ENCODE peak calls at places on chromosomes 3 and 15, in nine cellular contexts. C is OCI-LY7, X is GM20000, E is A549, O is astrocyte of the spinal cord, D is body of pancreas, B is sigmoid colon, Q is neural crest cell, V is glutamatergic neuron. H is an unnamed sample.

GRCh38 chr15:79102595-79102994 is 12.0 kb upstream of the RASGRF1 start:
- DNase-seq in O (no peak), C (no peak), D (no peak), B (no peak), X (no peak), E (no peak), V (no peak), Q (no peak), H (no peak)

GRCh38 chr3:158659454-158660237 is 12.8 kb downstream of the LXN start:
- DNase-seq in O (peak), X (peak), E (peak), C (peak), Q (peak), B (peak), V (peak), D (peak), H (peak)

GRCh38 chr3:16503191-16503776 is 10.2 kb downstream of the RFTN1 start:
- DNase-seq in B (no peak), X (no peak), E (no peak), D (no peak), Q (no peak), C (no peak), V (no peak), O (no peak), H (no peak)

GRCh38 chr15:67033012-67033411 is 32.4 kb upstream of the SMAD3 start:
- DNase-seq in B (no peak), X (no peak), C (no peak), D (no peak), V (no peak), Q (no peak), O (no peak), E (no peak), H (no peak)

GRCh38 chr3:126342211-126342610 is 15.0 kb downstream of the KLF15 start:
- DNase-seq in O (no peak), E (no peak), X (no peak), Q (no peak), B (no peak), V (peak), D (no peak), C (no peak), H (no peak)

GRCh38 chr15:98682992-98683701 is 34.8 kb downstream of the IGF1R start:
- DNase-seq in E (no peak), V (no peak), Q (no peak), B (no peak), X (no peak), D (no peak), O (no peak), C (no peak), H (no peak)

GRCh38 chr3:142724682-142725351 is 983 bp downstream of the TRPC1 start:
- DNase-seq in D (peak), Q (no peak), V (peak), X (peak), B (peak), O (peak), E (peak), C (no peak), H (no peak)

GRCh38 chr3:126394179-126394976 is at the start of gene CFAP100:
- DNase-seq in D (peak), V (peak), E (no peak), C (no peak), Q (peak), X (no peak), O (peak), B (peak), H (no peak)

GRCh38 chr15:78879517-78880241 is 7.0 kb downstream of the MORF4L1 start:
- DNase-seq in D (no peak), O (no peak), X (no peak), Q (no peak), V (no peak), C (no peak), B (no peak), E (no peak), H (no peak)

GRCh38 chr15:28881170-28881569 is 4.6 kb upstream of the APBA2 start:
- DNase-seq in D (no peak), C (no peak), X (no peak), E (no peak), B (no peak), Q (no peak), V (no peak), O (peak), H (no peak)
- TF ChIP-seq CTCF in D (no peak), C (no peak), X (no peak), E (peak), B (no peak), Q (no peak), V (no peak), O (peak), H (no peak)

DNA sequence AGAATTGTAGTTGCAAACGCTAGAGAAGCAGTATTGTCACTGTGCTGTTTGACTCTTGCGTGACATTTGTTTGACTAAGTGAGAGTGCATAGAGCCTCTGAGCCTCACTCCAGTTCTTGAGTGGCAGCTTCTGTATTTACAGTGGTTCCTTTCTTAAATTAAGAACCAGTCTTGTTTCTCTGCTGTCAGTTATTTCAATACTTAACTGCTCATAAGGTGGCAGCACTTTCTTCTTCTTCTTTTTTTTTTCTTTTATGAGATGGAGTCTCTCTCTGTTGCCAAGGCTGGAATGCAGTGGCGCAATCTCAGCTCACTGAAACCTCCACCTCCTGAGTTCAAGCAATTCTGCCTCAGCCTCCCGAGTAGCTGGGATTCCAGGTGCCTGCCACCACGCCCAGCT is 372.1 kb downstream of the LPP start:
- DNase-seq in X (no peak), B (peak), Q (no peak), O (no peak), C (no peak), E (no peak), V (no peak), D (no peak), H (no peak)
- TF ChIP-seq CTCF in X (no peak), B (no peak), Q (no peak), O (no peak), C (peak), E (no peak), V (no peak), D (no peak), H (no peak)

DNA sequence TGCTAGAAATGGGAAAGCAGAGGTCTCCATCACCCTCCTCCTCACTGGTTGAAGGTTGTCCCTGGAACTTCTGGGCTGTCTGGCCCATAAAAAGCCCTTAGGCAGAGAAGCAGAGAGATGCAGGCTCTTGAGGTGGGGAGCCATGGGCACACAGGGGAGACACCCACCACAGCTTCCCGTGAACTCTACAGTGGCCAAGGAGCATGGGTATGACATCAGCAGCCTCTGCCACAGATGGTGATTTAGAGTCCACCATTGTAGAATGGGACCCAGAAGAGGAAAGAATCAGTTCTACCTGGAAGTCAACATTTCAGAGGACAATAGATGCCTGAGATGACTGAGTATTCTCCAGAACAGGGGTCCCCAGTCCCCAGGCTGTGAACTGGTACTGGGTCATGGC is 105.6 kb upstream of the LRRN1 start:
- DNase-seq in V (no peak), E (no peak), O (no peak), D (no peak), B (no peak), X (no peak), C (no peak), Q (no peak), H (no peak)
- TF ChIP-seq CTCF in V (no peak), E (no peak), O (no peak), D (no peak), B (no peak), X (no peak), C (no peak), Q (no peak), H (no peak)

GRCh38 chr3:73188707-73189106 is 127.2 kb downstream of the EBLN2 start:
- DNase-seq in Q (no peak), V (no peak), O (no peak), X (no peak), B (no peak), C (no peak), D (no peak), E (no peak), H (no peak)

GRCh38 chr3:73192036-73192738 is 130.7 kb downstream of the EBLN2 start:
- DNase-seq in O (no peak), X (no peak), E (no peak), Q (no peak), B (no peak), V (peak), D (no peak), C (peak), H (no peak)
- TF ChIP-seq CTCF in O (no peak), X (no peak), E (no peak), Q (peak), B (no peak), V (peak), D (no peak), C (peak), H (no peak)

DNA sequence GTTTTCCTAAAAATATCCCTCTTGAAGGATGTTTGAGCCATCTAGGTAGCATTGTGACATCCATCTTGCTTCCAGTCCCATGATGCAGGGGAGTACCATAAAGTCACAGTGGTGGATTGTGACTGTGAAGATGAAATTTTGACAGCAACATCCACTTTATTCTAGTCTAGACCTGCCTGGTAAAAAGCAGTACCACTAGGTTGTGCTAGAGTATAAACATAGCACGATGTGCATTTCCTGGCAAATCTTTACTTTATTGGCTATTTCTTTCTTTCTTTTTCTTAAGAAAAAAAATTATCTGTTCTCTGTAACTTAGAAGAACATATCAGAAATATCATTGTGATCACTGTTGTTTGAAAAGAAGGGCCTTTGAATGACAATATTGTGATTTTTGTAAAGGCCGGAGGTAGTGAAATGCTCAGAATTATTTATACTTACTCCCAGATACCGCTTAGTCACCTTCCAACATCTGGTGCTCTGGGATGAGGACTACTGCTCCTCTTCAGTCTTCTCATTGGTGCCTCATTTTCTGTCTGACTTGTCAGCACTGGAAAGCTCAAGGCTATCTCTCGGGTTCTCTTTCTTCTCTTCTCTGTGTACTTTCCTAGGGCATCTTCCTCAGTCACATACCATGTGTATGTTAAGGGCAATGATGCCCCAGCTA is 35.6 kb downstream of the AGBL1 start:
- DNase-seq in B (no peak), E (no peak), D (no peak), V (no peak), C (no peak), O (no peak), Q (no peak), X (no peak), H (no peak)
- TF ChIP-seq CTCF in B (no peak), E (no peak), D (no peak), V (no peak), C (peak), O (no peak), Q (peak), X (no peak), H (no peak)

GRCh38 chr3:11655188-11655928 is 11.6 kb upstream of the VGLL4 start:
- DNase-seq in D (no peak), X (no peak), C (peak), V (peak), B (no peak), Q (no peak), O (no peak), E (peak), H (no peak)
- TF ChIP-seq CTCF in D (no peak), X (no peak), C (peak), V (no peak), B (no peak), Q (peak), O (peak), E (peak), H (peak)

GRCh38 chr3:99537416-99537815 is 101.0 kb upstream of the COL8A1 start:
- DNase-seq in E (no peak), O (no peak), D (no peak), X (no peak), Q (no peak), V (no peak), C (no peak), B (no peak), H (no peak)

GRCh38 chr3:99534951-99535704 is 103.3 kb upstream of the COL8A1 start:
- DNase-seq in E (no peak), X (peak), O (peak), B (no peak), V (no peak), C (no peak), D (no peak), Q (no peak), H (no peak)

GRCh38 chr3:99529265-99529664 is 109.1 kb upstream of the COL8A1 start:
- DNase-seq in Q (no peak), B (no peak), V (no peak), X (no peak), E (no peak), D (no peak), C (no peak), O (no peak), H (no peak)

GRCh38 chr3:99536555-99537314 is 101.7 kb upstream of the COL8A1 start:
- DNase-seq in B (no peak), V (no peak), E (no peak), O (no peak), Q (no peak), D (no peak), C (no peak), X (no peak), H (no peak)

DNA sequence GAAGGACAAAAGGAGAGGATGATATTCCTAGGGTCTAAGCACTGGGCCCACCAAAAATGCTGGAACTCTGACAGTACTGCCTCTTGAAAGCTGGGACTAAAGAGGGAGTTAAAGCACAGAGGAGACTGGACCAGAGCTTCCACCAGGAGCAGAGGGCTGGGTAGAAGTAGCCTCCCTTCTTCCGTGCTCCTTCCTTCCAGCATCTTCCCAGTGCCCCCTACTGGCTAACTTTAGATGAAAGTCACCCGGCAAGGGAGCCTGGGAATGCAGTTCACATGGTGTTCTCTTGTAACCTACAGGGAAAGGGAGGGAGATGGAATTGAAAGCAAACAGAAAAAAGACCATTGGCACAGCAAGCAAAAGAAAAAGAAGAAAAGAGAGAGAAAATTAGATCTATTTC is 106.1 kb upstream of the COL8A1 start:
- DNase-seq in Q (peak), V (peak), D (peak), X (peak), E (peak), C (peak), B (no peak), O (peak), H (peak)
- TF ChIP-seq CTCF in Q (peak), V (peak), D (no peak), X (peak), E (peak), C (peak), B (peak), O (peak), H (peak)

DNA sequence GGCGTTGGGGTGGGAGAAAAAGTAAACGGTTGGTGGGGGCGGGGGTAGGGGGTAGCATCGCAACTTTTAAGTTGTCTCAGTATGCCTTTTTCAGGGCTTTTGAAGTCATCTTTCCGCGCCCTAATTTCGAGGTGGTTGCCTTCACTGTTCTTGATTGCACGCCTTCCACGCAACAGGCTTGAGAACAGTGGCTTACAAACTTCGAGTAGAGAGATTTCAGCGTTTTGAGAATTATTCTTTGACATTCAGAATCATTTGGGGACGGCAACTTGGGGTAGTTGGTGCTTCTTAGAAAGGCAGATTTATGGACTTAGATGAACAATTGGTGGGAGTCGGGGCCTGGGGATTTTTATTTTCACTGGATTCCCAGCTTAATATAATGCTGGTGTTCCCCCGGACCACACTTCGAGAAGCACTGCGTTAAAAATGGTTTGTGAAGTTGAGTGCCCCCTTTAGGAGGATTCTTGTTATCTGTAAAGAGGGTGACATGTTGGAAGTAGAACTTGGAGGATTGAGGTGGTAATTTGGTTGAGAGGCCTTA is 880 bp downstream of the PPP4R2 start:
- DNase-seq in C (peak), X (peak), Q (peak), B (no peak), O (peak), E (peak), D (no peak), V (no peak), H (peak)
- TF ChIP-seq CTCF in C (peak), X (peak), Q (peak), B (no peak), O (peak), E (peak), D (no peak), V (peak), H (peak)

GRCh38 chr3:172333692-172334457 is 114.4 kb downstream of the GHSR start:
- DNase-seq in O (no peak), C (no peak), Q (no peak), E (no peak), V (no peak), D (no peak), X (no peak), B (no peak), H (no peak)
- TF ChIP-seq CTCF in O (peak), C (peak), Q (peak), E (peak), V (no peak), D (no peak), X (no peak), B (no peak), H (no peak)

GRCh38 chr3:156135921-156136655 is 15.7 kb downstream of the KCNAB1 start:
- DNase-seq in O (no peak), X (no peak), V (peak), Q (no peak), D (no peak), B (no peak), E (no peak), C (no peak), H (no peak)
- TF ChIP-seq CTCF in O (peak), X (no peak), V (peak), Q (peak), D (no peak), B (no peak), E (peak), C (peak), H (no peak)

H was measured in GM13977.